ENCODE peak calls at places on chromosomes 6 and 20, in seven cellular contexts. R is AG20443; Q is AG04450; O is AG10803; B is stimulated activated CD4-positive, alpha-beta T cell treated with anti-CD3 and anti-CD28 coated beads, Interleukin-2, amount 100 ng/mL, for 48 hours; A is H54; P is B cell. N is an unnamed sample.

GRCh38 chr6:56491606-56492328 is 150.9 kb downstream of the DST start:
- DNase-seq in P (no peak), R (peak; percentile 13), Q (no peak), O (no peak), A (no peak), B (no peak), N (no peak)

GRCh38 chr6:108452725-108453195 is 108.0 kb upstream of the FOXO3 start:
- DNase-seq in A (no peak), P (no peak), O (peak; percentile 53), B (no peak), Q (no peak), R (peak; percentile 14), N (no peak)

GRCh38 chr6:130018830-130019795 is 732 bp downstream of the L3MBTL3 start:
- DNase-seq in A (no peak), Q (no peak), P (peak; percentile 71), R (peak; percentile 50), B (no peak), O (peak; percentile 45), N (no peak)

GRCh38 chr6:134352786-134353480 is 35.0 kb upstream of the SGK1 start:
- DNase-seq in R (peak; percentile 67), O (peak; percentile 69), B (no peak), A (no peak), Q (peak; percentile 39), P (no peak), N (no peak)

GRCh38 chr6:127554435-127555006 is 22.5 kb upstream of the C6orf58 start:
- DNase-seq in A (no peak), Q (no peak), O (peak; percentile 35), B (no peak), R (peak; percentile 57), P (no peak), N (no peak)

GRCh38 chr6:32973144-32973854 is 4.9 kb downstream of the BRD2 start:
- DNase-seq in A (no peak), B (no peak), P (peak; percentile 80), Q (no peak), O (peak; percentile 31), R (no peak), N (no peak)

GRCh38 chr6:12290490-12290820 is 294 bp downstream of the EDN1 start:
- DNase-seq in O (no peak), Q (no peak), P (no peak), A (no peak), R (no peak), B (no peak), N (no peak)

GRCh38 chr6:43984442-43985321 is 142.6 kb downstream of the MRPL14 start:
- DNase-seq in P (no peak), Q (no peak), B (no peak), A (no peak), O (no peak), R (peak; percentile 39), N (no peak)

GRCh38 chr6:159075506-159076100 is 30.8 kb upstream of the TAGAP start:
- DNase-seq in R (no peak), O (no peak), B (no peak), P (no peak), A (no peak), Q (no peak), N (no peak)

GRCh38 chr6:1574083-1574761 is 35.5 kb upstream of the FOXC1 start:
- DNase-seq in A (no peak), Q (no peak), R (no peak), O (no peak), P (no peak), B (no peak), N (no peak)

GRCh38 chr6:34207695-34208443 is 28.8 kb upstream of the HMGA1 start:
- DNase-seq in R (no peak), Q (no peak), P (no peak), B (peak; percentile 20), O (no peak), A (no peak), N (no peak)

GRCh38 chr6:97195117-97195516 is 87.9 kb downstream of the MMS22L start:
- DNase-seq in P (no peak), B (no peak), Q (no peak), A (no peak), R (no peak), O (peak; percentile 56), N (no peak)

GRCh38 chr6:34922177-34922663 is 33.2 kb downstream of the ANKS1A start:
- DNase-seq in B (no peak), A (peak; percentile 37), R (peak; percentile 51), O (peak; percentile 62), Q (peak; percentile 13), P (no peak), N (peak; percentile 55)

GRCh38 chr20:41200446-41201202 is 63.3 kb downstream of the PLCG1 start:
- DNase-seq in P (no peak), B (no peak), A (no peak), R (no peak), O (no peak), Q (no peak), N (no peak)

GRCh38 chr6:98695076-98695816 is 139.1 kb upstream of the POU3F2 start:
- DNase-seq in B (no peak), R (no peak), P (no peak), Q (no peak), A (no peak), O (no peak), N (no peak)

GRCh38 chr20:63167918-63168520 is 47.9 kb downstream of the YTHDF1 start:
- DNase-seq in R (no peak), B (no peak), P (no peak), Q (no peak), A (no peak), O (no peak), N (no peak)

GRCh38 chr6:14550817-14551216 is 433.2 kb downstream of the CD83 start:
- DNase-seq in B (no peak), Q (no peak), P (no peak), A (no peak), R (peak; percentile 21), O (peak; percentile 43), N (no peak)

GRCh38 chr6:150196942-150197745 is 54.3 kb downstream of the PPP1R14C start:
- DNase-seq in A (no peak), P (no peak), B (no peak), Q (no peak), O (no peak), R (no peak), N (no peak)

GRCh38 chr6:56475736-56476457 is 166.8 kb downstream of the DST start:
- DNase-seq in P (no peak), Q (no peak), R (no peak), A (no peak), O (no peak), B (no peak), N (no peak)

GRCh38 chr6:90184334-90185298 is 112.0 kb downstream of the BACH2 start:
- DNase-seq in A (no peak), B (no peak), Q (peak; percentile 46), R (no peak), P (no peak), O (no peak), N (peak; percentile 57)

GRCh38 chr20:10466855-10467254 is 31.8 kb downstream of the SLX4IP start:
- DNase-seq in R (no peak), B (no peak), O (no peak), P (no peak), Q (no peak), A (no peak), N (no peak)

GRCh38 chr6:105783333-105783945 is 302.7 kb upstream of the PRDM1 start:
- DNase-seq in Q (no peak), P (no peak), A (no peak), R (no peak), O (no peak), B (no peak), N (no peak)

GRCh38 chr20:52124821-52125220 is 66.8 kb downstream of the ZFP64 start:
- DNase-seq in Q (no peak), P (no peak), R (no peak), O (no peak), B (no peak), A (no peak), N (no peak)

GRCh38 chr6:29661071-29661470 is 4.2 kb downstream of the MOG start:
- DNase-seq in A (no peak), R (no peak), O (no peak), P (no peak), Q (no peak), B (no peak), N (no peak)

GRCh38 chr6:30882764-30883475 is 1.4 kb upstream of the DDR1 start:
- DNase-seq in P (peak; percentile 78), R (peak; percentile 10), Q (no peak), A (no peak), B (no peak), O (no peak), N (no peak)

GRCh38 chr6:79277109-79277508 is 42.6 kb upstream of the HMGN3 start:
- DNase-seq in Q (no peak), A (no peak), O (peak; percentile 21), R (peak; percentile 15), P (no peak), B (no peak), N (no peak)

GRCh38 chr6:31086788-31087440 is 25.5 kb downstream of the C6orf15 start:
- DNase-seq in B (no peak), A (no peak), P (no peak), O (peak; percentile 49), Q (peak; percentile 34), R (peak; percentile 22), N (no peak)

GRCh38 chr6:20997143-20997792 is 463.0 kb downstream of the CDKAL1 start:
- DNase-seq in O (no peak), B (no peak), P (no peak), R (no peak), Q (no peak), A (no peak), N (no peak)

GRCh38 chr6:117771403-117771802 is 96.1 kb downstream of the NUS1 start:
- DNase-seq in R (no peak), O (no peak), P (no peak), B (no peak), Q (no peak), A (no peak), N (no peak)

GRCh38 chr6:106997392-106998257 is 23.1 kb upstream of the CD24 start:
- DNase-seq in R (peak; percentile 78), Q (peak; percentile 23), O (peak; percentile 64), B (peak; percentile 49), A (peak; percentile 45), P (peak; percentile 75), N (no peak)

GRCh38 chr6:150142657-150143501 is at the start of gene PPP1R14C:
- DNase-seq in A (peak; percentile 19), Q (no peak), B (no peak), R (peak; percentile 85), O (peak; percentile 38), P (peak; percentile 41), N (no peak)

GRCh38 chr20:10919549-10920140 is 245.8 kb upstream of the JAG1 start:
- DNase-seq in R (peak; percentile 65), B (no peak), P (no peak), A (peak; percentile 35), O (peak; percentile 70), Q (no peak), N (no peak)

GRCh38 chr20:5918856-5919633 is 31.3 kb downstream of the TRMT6 start:
- DNase-seq in B (no peak), Q (no peak), R (peak; percentile 39), A (peak; percentile 55), O (peak; percentile 16), P (no peak), N (peak; percentile 73)

N was measured in epithelial cell of prostate.